ENCODE peak calls at places on chromosomes 1 and 21, in ten cellular contexts. One of them, this sample, is unnamed.

GRCh38 chr1:236302941-236303340 is 21.2 kb upstream of the ERO1B start:
- DNase-seq in amniotic stem cell: no peak
- DNase-seq in C1 segment of cervical spinal cord: no peak
- DNase-seq in astrocyte of the spinal cord: no peak
- DNase-seq in stimulated activated CD4-positive, alpha-beta T cell treated with anti-CD3 and anti-CD28 coated beads, Interleukin-2, amount 100 ng/mL, for 48 hours: no peak
- DNase-seq in amygdala: no peak
- DNase-seq in AG08395: no peak
- DNase-seq in mammary epithelial cell: peak; percentile 5
- DNase-seq in GM19239: no peak
- DNase-seq in activated gamma-delta T cell treated with Interleukin-2 at 50 U/mL for 16 hours: no peak
- DNase-seq in this sample: no peak

GRCh38 chr1:19866758-19867157 is 15.4 kb upstream of the OTUD3 start:
- DNase-seq in amniotic stem cell: no peak
- DNase-seq in C1 segment of cervical spinal cord: no peak
- DNase-seq in astrocyte of the spinal cord: no peak
- DNase-seq in stimulated activated CD4-positive, alpha-beta T cell treated with anti-CD3 and anti-CD28 coated beads, Interleukin-2, amount 100 ng/mL, for 48 hours: no peak
- DNase-seq in amygdala: no peak
- DNase-seq in AG08395: peak; percentile 69
- DNase-seq in mammary epithelial cell: no peak
- DNase-seq in GM19239: no peak
- DNase-seq in activated gamma-delta T cell treated with Interleukin-2 at 50 U/mL for 16 hours: no peak
- DNase-seq in this sample: peak; percentile 40

GRCh38 chr1:147389532-147390184 is 147.2 kb downstream of the CHD1L start:
- DNase-seq in amniotic stem cell: peak; percentile 23
- DNase-seq in C1 segment of cervical spinal cord: no peak
- DNase-seq in astrocyte of the spinal cord: peak; percentile 59
- DNase-seq in stimulated activated CD4-positive, alpha-beta T cell treated with anti-CD3 and anti-CD28 coated beads, Interleukin-2, amount 100 ng/mL, for 48 hours: no peak
- DNase-seq in amygdala: no peak
- DNase-seq in AG08395: peak; percentile 71
- DNase-seq in mammary epithelial cell: peak; percentile 35
- DNase-seq in GM19239: peak; percentile 14
- DNase-seq in activated gamma-delta T cell treated with Interleukin-2 at 50 U/mL for 16 hours: no peak
- DNase-seq in this sample: peak; percentile 41

GRCh38 chr1:31166462-31166861 is 73.2 kb downstream of the NKAIN1 start:
- DNase-seq in amniotic stem cell: no peak
- DNase-seq in C1 segment of cervical spinal cord: no peak
- DNase-seq in astrocyte of the spinal cord: no peak
- DNase-seq in stimulated activated CD4-positive, alpha-beta T cell treated with anti-CD3 and anti-CD28 coated beads, Interleukin-2, amount 100 ng/mL, for 48 hours: no peak
- DNase-seq in amygdala: no peak
- DNase-seq in AG08395: no peak
- DNase-seq in mammary epithelial cell: no peak
- DNase-seq in GM19239: no peak
- DNase-seq in activated gamma-delta T cell treated with Interleukin-2 at 50 U/mL for 16 hours: no peak
- DNase-seq in this sample: no peak

GRCh38 chr1:25999419-25999818 is 1.6 kb upstream of the PAFAH2 start:
- DNase-seq in amniotic stem cell: no peak
- DNase-seq in C1 segment of cervical spinal cord: no peak
- DNase-seq in astrocyte of the spinal cord: no peak
- DNase-seq in stimulated activated CD4-positive, alpha-beta T cell treated with anti-CD3 and anti-CD28 coated beads, Interleukin-2, amount 100 ng/mL, for 48 hours: no peak
- DNase-seq in amygdala: no peak
- DNase-seq in AG08395: no peak
- DNase-seq in mammary epithelial cell: no peak
- DNase-seq in GM19239: no peak
- DNase-seq in activated gamma-delta T cell treated with Interleukin-2 at 50 U/mL for 16 hours: no peak
- DNase-seq in this sample: no peak

GRCh38 chr1:22332795-22333499 is 118.7 kb upstream of the ZBTB40 start:
- DNase-seq in amniotic stem cell: no peak
- DNase-seq in C1 segment of cervical spinal cord: no peak
- DNase-seq in astrocyte of the spinal cord: no peak
- DNase-seq in stimulated activated CD4-positive, alpha-beta T cell treated with anti-CD3 and anti-CD28 coated beads, Interleukin-2, amount 100 ng/mL, for 48 hours: no peak
- DNase-seq in amygdala: no peak
- DNase-seq in AG08395: peak; percentile 36
- DNase-seq in mammary epithelial cell: no peak
- DNase-seq in GM19239: no peak
- DNase-seq in activated gamma-delta T cell treated with Interleukin-2 at 50 U/mL for 16 hours: no peak
- DNase-seq in this sample: no peak

GRCh38 chr1:223707270-223708000 is 4.9 kb upstream of the CAPN2 start:
- DNase-seq in amniotic stem cell: peak; percentile 93
- DNase-seq in C1 segment of cervical spinal cord: no peak
- DNase-seq in astrocyte of the spinal cord: peak; percentile 98
- DNase-seq in stimulated activated CD4-positive, alpha-beta T cell treated with anti-CD3 and anti-CD28 coated beads, Interleukin-2, amount 100 ng/mL, for 48 hours: no peak
- DNase-seq in amygdala: no peak
- DNase-seq in AG08395: peak; percentile 88
- DNase-seq in mammary epithelial cell: peak; percentile 98
- DNase-seq in GM19239: no peak
- DNase-seq in activated gamma-delta T cell treated with Interleukin-2 at 50 U/mL for 16 hours: no peak
- DNase-seq in this sample: peak; percentile 99

GRCh38 chr1:193264313-193265065 is 78.1 kb upstream of the B3GALT2 start:
- DNase-seq in amniotic stem cell: no peak
- DNase-seq in C1 segment of cervical spinal cord: no peak
- DNase-seq in astrocyte of the spinal cord: peak; percentile 33
- DNase-seq in stimulated activated CD4-positive, alpha-beta T cell treated with anti-CD3 and anti-CD28 coated beads, Interleukin-2, amount 100 ng/mL, for 48 hours: no peak
- DNase-seq in amygdala: no peak
- DNase-seq in AG08395: peak; percentile 10
- DNase-seq in mammary epithelial cell: peak; percentile 76
- DNase-seq in GM19239: no peak
- DNase-seq in activated gamma-delta T cell treated with Interleukin-2 at 50 U/mL for 16 hours: no peak
- DNase-seq in this sample: no peak

GRCh38 chr1:229843627-229844238 is 217.7 kb downstream of the URB2 start:
- DNase-seq in amniotic stem cell: no peak
- DNase-seq in C1 segment of cervical spinal cord: no peak
- DNase-seq in astrocyte of the spinal cord: peak; percentile 19
- DNase-seq in stimulated activated CD4-positive, alpha-beta T cell treated with anti-CD3 and anti-CD28 coated beads, Interleukin-2, amount 100 ng/mL, for 48 hours: no peak
- DNase-seq in amygdala: no peak
- DNase-seq in AG08395: no peak
- DNase-seq in mammary epithelial cell: peak; percentile 71
- DNase-seq in GM19239: no peak
- DNase-seq in activated gamma-delta T cell treated with Interleukin-2 at 50 U/mL for 16 hours: no peak
- DNase-seq in this sample: peak; percentile 26

GRCh38 chr1:245874942-245875580 is 632.0 kb downstream of the SMYD3 start:
- DNase-seq in amniotic stem cell: peak; percentile 79
- DNase-seq in C1 segment of cervical spinal cord: no peak
- DNase-seq in astrocyte of the spinal cord: peak; percentile 99
- DNase-seq in stimulated activated CD4-positive, alpha-beta T cell treated with anti-CD3 and anti-CD28 coated beads, Interleukin-2, amount 100 ng/mL, for 48 hours: no peak
- DNase-seq in amygdala: no peak
- DNase-seq in AG08395: peak; percentile 80
- DNase-seq in mammary epithelial cell: peak; percentile 58
- DNase-seq in GM19239: no peak
- DNase-seq in activated gamma-delta T cell treated with Interleukin-2 at 50 U/mL for 16 hours: no peak
- DNase-seq in this sample: peak; percentile 93

GRCh38 chr1:246784621-246785535 is 60.7 kb downstream of the SCCPDH start:
- DNase-seq in amniotic stem cell: no peak
- DNase-seq in C1 segment of cervical spinal cord: no peak
- DNase-seq in astrocyte of the spinal cord: peak; percentile 76
- DNase-seq in stimulated activated CD4-positive, alpha-beta T cell treated with anti-CD3 and anti-CD28 coated beads, Interleukin-2, amount 100 ng/mL, for 48 hours: no peak
- DNase-seq in amygdala: no peak
- DNase-seq in AG08395: peak; percentile 48
- DNase-seq in mammary epithelial cell: no peak
- DNase-seq in GM19239: no peak
- DNase-seq in activated gamma-delta T cell treated with Interleukin-2 at 50 U/mL for 16 hours: no peak
- DNase-seq in this sample: no peak

GRCh38 chr1:246921481-246921880 is 10.3 kb downstream of the AHCTF1 start:
- DNase-seq in amniotic stem cell: no peak
- DNase-seq in C1 segment of cervical spinal cord: no peak
- DNase-seq in astrocyte of the spinal cord: no peak
- DNase-seq in stimulated activated CD4-positive, alpha-beta T cell treated with anti-CD3 and anti-CD28 coated beads, Interleukin-2, amount 100 ng/mL, for 48 hours: no peak
- DNase-seq in amygdala: no peak
- DNase-seq in AG08395: no peak
- DNase-seq in mammary epithelial cell: no peak
- DNase-seq in GM19239: no peak
- DNase-seq in activated gamma-delta T cell treated with Interleukin-2 at 50 U/mL for 16 hours: no peak
- DNase-seq in this sample: no peak

GRCh38 chr1:46432781-46433327 is 38.7 kb downstream of the FAAH start:
- DNase-seq in amniotic stem cell: no peak
- DNase-seq in C1 segment of cervical spinal cord: no peak
- DNase-seq in astrocyte of the spinal cord: no peak
- DNase-seq in stimulated activated CD4-positive, alpha-beta T cell treated with anti-CD3 and anti-CD28 coated beads, Interleukin-2, amount 100 ng/mL, for 48 hours: no peak
- DNase-seq in amygdala: no peak
- DNase-seq in AG08395: no peak
- DNase-seq in mammary epithelial cell: no peak
- DNase-seq in GM19239: no peak
- DNase-seq in activated gamma-delta T cell treated with Interleukin-2 at 50 U/mL for 16 hours: no peak
- DNase-seq in this sample: no peak

GRCh38 chr1:47840338-47840737 is 156.8 kb downstream of the TRABD2B start:
- DNase-seq in amniotic stem cell: no peak
- DNase-seq in C1 segment of cervical spinal cord: no peak
- DNase-seq in astrocyte of the spinal cord: no peak
- DNase-seq in stimulated activated CD4-positive, alpha-beta T cell treated with anti-CD3 and anti-CD28 coated beads, Interleukin-2, amount 100 ng/mL, for 48 hours: no peak
- DNase-seq in amygdala: no peak
- DNase-seq in AG08395: no peak
- DNase-seq in mammary epithelial cell: no peak
- DNase-seq in GM19239: no peak
- DNase-seq in activated gamma-delta T cell treated with Interleukin-2 at 50 U/mL for 16 hours: no peak
- DNase-seq in this sample: peak; percentile 18

GRCh38 chr21:16954787-16955186 is 558.1 kb upstream of the CXADR start:
- DNase-seq in amniotic stem cell: no peak
- DNase-seq in C1 segment of cervical spinal cord: no peak
- DNase-seq in astrocyte of the spinal cord: no peak
- DNase-seq in stimulated activated CD4-positive, alpha-beta T cell treated with anti-CD3 and anti-CD28 coated beads, Interleukin-2, amount 100 ng/mL, for 48 hours: no peak
- DNase-seq in amygdala: no peak
- DNase-seq in AG08395: no peak
- DNase-seq in mammary epithelial cell: no peak
- DNase-seq in GM19239: no peak
- DNase-seq in activated gamma-delta T cell treated with Interleukin-2 at 50 U/mL for 16 hours: no peak
- DNase-seq in this sample: no peak

GRCh38 chr1:184890539-184890973 is 83.8 kb downstream of the NIBAN1 start:
- DNase-seq in amniotic stem cell: no peak
- DNase-seq in C1 segment of cervical spinal cord: no peak
- DNase-seq in astrocyte of the spinal cord: peak; percentile 46
- DNase-seq in stimulated activated CD4-positive, alpha-beta T cell treated with anti-CD3 and anti-CD28 coated beads, Interleukin-2, amount 100 ng/mL, for 48 hours: no peak
- DNase-seq in amygdala: no peak
- DNase-seq in AG08395: no peak
- DNase-seq in mammary epithelial cell: peak; percentile 40
- DNase-seq in GM19239: no peak
- DNase-seq in activated gamma-delta T cell treated with Interleukin-2 at 50 U/mL for 16 hours: peak; percentile 45
- DNase-seq in this sample: no peak

GRCh38 chr1:2936568-2937515 is 84.4 kb upstream of the ACTRT2 start:
- DNase-seq in amniotic stem cell: no peak
- DNase-seq in C1 segment of cervical spinal cord: no peak
- DNase-seq in astrocyte of the spinal cord: no peak
- DNase-seq in stimulated activated CD4-positive, alpha-beta T cell treated with anti-CD3 and anti-CD28 coated beads, Interleukin-2, amount 100 ng/mL, for 48 hours: no peak
- DNase-seq in amygdala: no peak
- DNase-seq in AG08395: no peak
- DNase-seq in mammary epithelial cell: no peak
- DNase-seq in GM19239: no peak
- DNase-seq in activated gamma-delta T cell treated with Interleukin-2 at 50 U/mL for 16 hours: no peak
- DNase-seq in this sample: no peak

GRCh38 chr1:227244339-227245118 is 73.8 kb downstream of the CDC42BPA start:
- DNase-seq in amniotic stem cell: no peak
- DNase-seq in C1 segment of cervical spinal cord: no peak
- DNase-seq in astrocyte of the spinal cord: no peak
- DNase-seq in stimulated activated CD4-positive, alpha-beta T cell treated with anti-CD3 and anti-CD28 coated beads, Interleukin-2, amount 100 ng/mL, for 48 hours: no peak
- DNase-seq in amygdala: no peak
- DNase-seq in AG08395: no peak
- DNase-seq in mammary epithelial cell: no peak
- DNase-seq in GM19239: no peak
- DNase-seq in activated gamma-delta T cell treated with Interleukin-2 at 50 U/mL for 16 hours: no peak
- DNase-seq in this sample: no peak

GRCh38 chr21:23853796-23854379 is 1753.4 kb downstream of the MRPL39 start:
- DNase-seq in amniotic stem cell: peak; percentile 7
- DNase-seq in C1 segment of cervical spinal cord: peak; percentile 6
- DNase-seq in astrocyte of the spinal cord: peak; percentile 24
- DNase-seq in stimulated activated CD4-positive, alpha-beta T cell treated with anti-CD3 and anti-CD28 coated beads, Interleukin-2, amount 100 ng/mL, for 48 hours: no peak
- DNase-seq in amygdala: no peak
- DNase-seq in AG08395: no peak
- DNase-seq in mammary epithelial cell: no peak
- DNase-seq in GM19239: peak; percentile 4
- DNase-seq in activated gamma-delta T cell treated with Interleukin-2 at 50 U/mL for 16 hours: no peak
- DNase-seq in this sample: no peak

GRCh38 chr1:85358702-85359438 is 82.4 kb upstream of the BCL10 start:
- DNase-seq in amniotic stem cell: no peak
- DNase-seq in C1 segment of cervical spinal cord: no peak
- DNase-seq in astrocyte of the spinal cord: no peak
- DNase-seq in stimulated activated CD4-positive, alpha-beta T cell treated with anti-CD3 and anti-CD28 coated beads, Interleukin-2, amount 100 ng/mL, for 48 hours: no peak
- DNase-seq in amygdala: no peak
- DNase-seq in AG08395: no peak
- DNase-seq in mammary epithelial cell: no peak
- DNase-seq in GM19239: no peak
- DNase-seq in activated gamma-delta T cell treated with Interleukin-2 at 50 U/mL for 16 hours: no peak
- DNase-seq in this sample: no peak

GRCh38 chr1:24266398-24266941 is 52.7 kb upstream of the GRHL3 start:
- DNase-seq in amniotic stem cell: no peak
- DNase-seq in C1 segment of cervical spinal cord: no peak
- DNase-seq in astrocyte of the spinal cord: peak; percentile 88
- DNase-seq in stimulated activated CD4-positive, alpha-beta T cell treated with anti-CD3 and anti-CD28 coated beads, Interleukin-2, amount 100 ng/mL, for 48 hours: no peak
- DNase-seq in amygdala: no peak
- DNase-seq in AG08395: peak; percentile 94
- DNase-seq in mammary epithelial cell: peak; percentile 89
- DNase-seq in GM19239: no peak
- DNase-seq in activated gamma-delta T cell treated with Interleukin-2 at 50 U/mL for 16 hours: no peak
- DNase-seq in this sample: peak; percentile 99

GRCh38 chr1:30518696-30519095 is 204.7 kb downstream of the MATN1 start:
- DNase-seq in amniotic stem cell: no peak
- DNase-seq in C1 segment of cervical spinal cord: no peak
- DNase-seq in astrocyte of the spinal cord: no peak
- DNase-seq in stimulated activated CD4-positive, alpha-beta T cell treated with anti-CD3 and anti-CD28 coated beads, Interleukin-2, amount 100 ng/mL, for 48 hours: no peak
- DNase-seq in amygdala: no peak
- DNase-seq in AG08395: no peak
- DNase-seq in mammary epithelial cell: peak; percentile 13
- DNase-seq in GM19239: no peak
- DNase-seq in activated gamma-delta T cell treated with Interleukin-2 at 50 U/mL for 16 hours: no peak
- DNase-seq in this sample: no peak

GRCh38 chr1:55337801-55338447 is 122.8 kb upstream of the USP24 start:
- DNase-seq in amniotic stem cell: peak; percentile 14
- DNase-seq in C1 segment of cervical spinal cord: no peak
- DNase-seq in astrocyte of the spinal cord: peak; percentile 70
- DNase-seq in stimulated activated CD4-positive, alpha-beta T cell treated with anti-CD3 and anti-CD28 coated beads, Interleukin-2, amount 100 ng/mL, for 48 hours: peak; percentile 8
- DNase-seq in amygdala: no peak
- DNase-seq in AG08395: peak; percentile 51
- DNase-seq in mammary epithelial cell: peak; percentile 54
- DNase-seq in GM19239: peak; percentile 32
- DNase-seq in activated gamma-delta T cell treated with Interleukin-2 at 50 U/mL for 16 hours: no peak
- DNase-seq in this sample: peak; percentile 70

GRCh38 chr1:188170935-188171334 is 1342.2 kb downstream of the PLA2G4A start:
- DNase-seq in amniotic stem cell: no peak
- DNase-seq in C1 segment of cervical spinal cord: no peak
- DNase-seq in astrocyte of the spinal cord: no peak
- DNase-seq in stimulated activated CD4-positive, alpha-beta T cell treated with anti-CD3 and anti-CD28 coated beads, Interleukin-2, amount 100 ng/mL, for 48 hours: no peak
- DNase-seq in amygdala: no peak
- DNase-seq in AG08395: no peak
- DNase-seq in mammary epithelial cell: no peak
- DNase-seq in GM19239: no peak
- DNase-seq in activated gamma-delta T cell treated with Interleukin-2 at 50 U/mL for 16 hours: no peak
- DNase-seq in this sample: no peak

GRCh38 chr1:77434972-77435371 is 153.2 kb downstream of the AK5 start:
- DNase-seq in amniotic stem cell: no peak
- DNase-seq in C1 segment of cervical spinal cord: no peak
- DNase-seq in astrocyte of the spinal cord: no peak
- DNase-seq in stimulated activated CD4-positive, alpha-beta T cell treated with anti-CD3 and anti-CD28 coated beads, Interleukin-2, amount 100 ng/mL, for 48 hours: no peak
- DNase-seq in amygdala: no peak
- DNase-seq in AG08395: no peak
- DNase-seq in mammary epithelial cell: no peak
- DNase-seq in GM19239: no peak
- DNase-seq in activated gamma-delta T cell treated with Interleukin-2 at 50 U/mL for 16 hours: no peak
- DNase-seq in this sample: no peak

GRCh38 chr21:42289926-42290325 is 25.3 kb downstream of the TFF3 start:
- DNase-seq in amniotic stem cell: no peak
- DNase-seq in C1 segment of cervical spinal cord: peak; percentile 14
- DNase-seq in astrocyte of the spinal cord: no peak
- DNase-seq in stimulated activated CD4-positive, alpha-beta T cell treated with anti-CD3 and anti-CD28 coated beads, Interleukin-2, amount 100 ng/mL, for 48 hours: no peak
- DNase-seq in amygdala: peak; percentile 36
- DNase-seq in AG08395: no peak
- DNase-seq in mammary epithelial cell: no peak
- DNase-seq in GM19239: no peak
- DNase-seq in activated gamma-delta T cell treated with Interleukin-2 at 50 U/mL for 16 hours: no peak
- DNase-seq in this sample: no peak

GRCh38 chr1:78760858-78761257 is 111.2 kb downstream of the IFI44 start:
- DNase-seq in amniotic stem cell: no peak
- DNase-seq in C1 segment of cervical spinal cord: no peak
- DNase-seq in astrocyte of the spinal cord: peak; percentile 6
- DNase-seq in stimulated activated CD4-positive, alpha-beta T cell treated with anti-CD3 and anti-CD28 coated beads, Interleukin-2, amount 100 ng/mL, for 48 hours: no peak
- DNase-seq in amygdala: no peak
- DNase-seq in AG08395: no peak
- DNase-seq in mammary epithelial cell: no peak
- DNase-seq in GM19239: no peak
- DNase-seq in activated gamma-delta T cell treated with Interleukin-2 at 50 U/mL for 16 hours: no peak
- DNase-seq in this sample: no peak

GRCh38 chr1:119582801-119583200 is 65.3 kb downstream of the ZNF697 start:
- DNase-seq in amniotic stem cell: peak; percentile 23
- DNase-seq in C1 segment of cervical spinal cord: peak; percentile 38
- DNase-seq in astrocyte of the spinal cord: peak; percentile 54
- DNase-seq in stimulated activated CD4-positive, alpha-beta T cell treated with anti-CD3 and anti-CD28 coated beads, Interleukin-2, amount 100 ng/mL, for 48 hours: peak; percentile 4
- DNase-seq in amygdala: peak; percentile 50
- DNase-seq in AG08395: peak; percentile 62
- DNase-seq in mammary epithelial cell: peak; percentile 78
- DNase-seq in GM19239: peak; percentile 23
- DNase-seq in activated gamma-delta T cell treated with Interleukin-2 at 50 U/mL for 16 hours: no peak
- DNase-seq in this sample: peak; percentile 48